ENCODE peak calls at places on chromosomes 1 and 21, in nine cellular contexts. H is heart left ventricle; T is bronchial epithelial cell; K is A549; C is fibroblast of the aortic adventitia; P is neural crest cell; V is neuronal stem cell; F is stimulated activated CD4-positive, alpha-beta T cell treated with anti-CD3 and anti-CD28 coated beads, Interleukin-12 subunit alpha, Interleukin-12 subunit beta, amount 100 ng/mL, for 4 hours; M is H1. N is an unnamed sample.
A peak's percentile ranks its signal among the peaks of the same experiment; 100 is the strongest.

GRCh38 chr21:33510826-33511225 is 19.3 kb upstream of the DNAJC28 start:
- DNase-seq in H (no peak), T (no peak), K (no peak), C (no peak), P (no peak), V (no peak), F (no peak), M (no peak), N (no peak)

GRCh38 chr1:39250460-39251240 is 46.2 kb downstream of the MACF1 start:
- DNase-seq in H (no peak), T (peak; percentile 52), K (no peak), C (peak; percentile 63), P (no peak), V (no peak), F (no peak), M (no peak), N (no peak)

GRCh38 chr1:155167166-155168104 is 5.7 kb downstream of the KRTCAP2 start:
- DNase-seq in H (peak; percentile 92), T (peak; percentile 72), K (peak; percentile 77), C (peak; percentile 85), P (peak; percentile 87), V (peak; percentile 94), F (peak; percentile 85), M (no peak), N (no peak)

GRCh38 chr1:79716481-79716880 is 710.0 kb upstream of the ADGRL4 start:
- DNase-seq in H (no peak), T (peak; percentile 26), K (no peak), C (peak; percentile 92), P (no peak), V (peak; percentile 23), F (no peak), M (no peak), N (no peak)

GRCh38 chr1:209692296-209692695 is 12.3 kb upstream of the HSD11B1 start:
- DNase-seq in H (no peak), T (peak; percentile 34), K (no peak), C (no peak), P (no peak), V (no peak), F (no peak), M (no peak), N (no peak)

GRCh38 chr1:38114231-38114630 is 67.6 kb upstream of the POU3F1 start:
- DNase-seq in H (no peak), T (peak; percentile 60), K (no peak), C (peak; percentile 12), P (no peak), V (no peak), F (no peak), M (no peak), N (no peak)

GRCh38 chr1:62294211-62294610 is 25.0 kb downstream of the KANK4 start:
- DNase-seq in H (no peak), T (peak; percentile 22), K (peak; percentile 19), C (peak; percentile 7), P (no peak), V (no peak), F (no peak), M (peak; percentile 29), N (no peak)

GRCh38 chr21:31733521-31734149 is 1.7 kb upstream of the SCAF4 start:
- DNase-seq in H (no peak), T (no peak), K (no peak), C (no peak), P (no peak), V (no peak), F (no peak), M (no peak), N (no peak)

GRCh38 chr1:228998179-228998578 is 262.9 kb downstream of the RHOU start:
- DNase-seq in H (no peak), T (no peak), K (no peak), C (no peak), P (no peak), V (no peak), F (no peak), M (no peak), N (no peak)